ENCODE peak calls at places on chromosomes 3 and 15, in six cellular contexts. B is transverse colon, A is GM23338, X is GM12892, H is Panc1, K is endothelial cell of umbilical vein. S is an unnamed sample.

GRCh38 chr3:65778966-65779365 is 259.8 kb downstream of the MAGI1 start:
- DNase-seq in A (no peak), K (no peak), X (no peak), B (no peak), H (no peak), S (no peak)

GRCh38 chr3:27509376-27509775 is 25.2 kb upstream of the SLC4A7 start:
- DNase-seq in K (no peak), A (no peak), B (no peak), X (no peak), H (no peak), S (no peak)

GRCh38 chr3:196694202-196694638 is 17.8 kb downstream of the CEP19 start:
- DNase-seq in K (no peak), B (no peak), X (no peak), H (no peak), A (no peak), S (no peak)

GRCh38 chr3:171984883-171985282 is 54.5 kb upstream of the FNDC3B start:
- DNase-seq in H (no peak), K (no peak), X (no peak), B (no peak), A (no peak), S (no peak)

GRCh38 chr3:18246336-18247060 is 178.6 kb downstream of the SATB1 start:
- DNase-seq in B (no peak), A (no peak), X (no peak), K (no peak), H (no peak), S (no peak)

GRCh38 chr15:85296615-85297402 is 83.6 kb upstream of the AKAP13 start:
- DNase-seq in K (peak; percentile 85), H (peak; percentile 85), X (peak; percentile 48), A (peak; percentile 72), B (peak; percentile 78), S (peak; percentile 69)

GRCh38 chr3:160060409-160061027 is 71.9 kb downstream of the IL12A start:
- DNase-seq in B (no peak), H (no peak), X (no peak), A (no peak), K (no peak), S (no peak)

GRCh38 chr3:43198791-43199644 is 87.3 kb upstream of the SNRK start:
- DNase-seq in X (no peak), A (no peak), H (no peak), B (no peak), K (peak; percentile 61), S (no peak)

GRCh38 chr3:32780735-32781210 is 37.0 kb upstream of the TRIM71 start:
- DNase-seq in A (peak; percentile 99), X (peak; percentile 21), B (peak; percentile 41), H (no peak), K (no peak), S (peak; percentile 50)

GRCh38 chr3:3368336-3368735 is 188.8 kb upstream of the CRBN start:
- DNase-seq in A (no peak), H (no peak), B (no peak), K (no peak), X (no peak), S (no peak)

GRCh38 chr15:76336254-76337046 is at the start of gene ISL2:
- DNase-seq in A (peak; percentile 97), X (peak; percentile 89), K (peak; percentile 60), B (peak; percentile 85), H (no peak), S (peak; percentile 67)

GRCh38 chr3:111794701-111795100 is 64.4 kb upstream of the PHLDB2 start:
- DNase-seq in X (no peak), K (no peak), H (no peak), A (no peak), B (no peak), S (no peak)

GRCh38 chr15:33089878-33090757 is 104.4 kb downstream of the FMN1 start:
- DNase-seq in K (no peak), X (no peak), H (no peak), B (peak; percentile 48), A (no peak), S (no peak)

GRCh38 chr3:105067361-105067760 is 299.3 kb upstream of the ALCAM start:
- DNase-seq in H (no peak), K (no peak), B (no peak), X (no peak), A (no peak), S (no peak)

GRCh38 chr3:160676547-160677303 is at the start of gene ARL14:
- DNase-seq in X (no peak), A (no peak), H (peak; percentile 85), B (peak; percentile 48), K (peak; percentile 60), S (peak; percentile 39)

GRCh38 chr3:12638105-12638504 is 25.8 kb downstream of the RAF1 start:
- DNase-seq in B (no peak), X (no peak), K (no peak), H (no peak), A (no peak), S (no peak)

DNA sequence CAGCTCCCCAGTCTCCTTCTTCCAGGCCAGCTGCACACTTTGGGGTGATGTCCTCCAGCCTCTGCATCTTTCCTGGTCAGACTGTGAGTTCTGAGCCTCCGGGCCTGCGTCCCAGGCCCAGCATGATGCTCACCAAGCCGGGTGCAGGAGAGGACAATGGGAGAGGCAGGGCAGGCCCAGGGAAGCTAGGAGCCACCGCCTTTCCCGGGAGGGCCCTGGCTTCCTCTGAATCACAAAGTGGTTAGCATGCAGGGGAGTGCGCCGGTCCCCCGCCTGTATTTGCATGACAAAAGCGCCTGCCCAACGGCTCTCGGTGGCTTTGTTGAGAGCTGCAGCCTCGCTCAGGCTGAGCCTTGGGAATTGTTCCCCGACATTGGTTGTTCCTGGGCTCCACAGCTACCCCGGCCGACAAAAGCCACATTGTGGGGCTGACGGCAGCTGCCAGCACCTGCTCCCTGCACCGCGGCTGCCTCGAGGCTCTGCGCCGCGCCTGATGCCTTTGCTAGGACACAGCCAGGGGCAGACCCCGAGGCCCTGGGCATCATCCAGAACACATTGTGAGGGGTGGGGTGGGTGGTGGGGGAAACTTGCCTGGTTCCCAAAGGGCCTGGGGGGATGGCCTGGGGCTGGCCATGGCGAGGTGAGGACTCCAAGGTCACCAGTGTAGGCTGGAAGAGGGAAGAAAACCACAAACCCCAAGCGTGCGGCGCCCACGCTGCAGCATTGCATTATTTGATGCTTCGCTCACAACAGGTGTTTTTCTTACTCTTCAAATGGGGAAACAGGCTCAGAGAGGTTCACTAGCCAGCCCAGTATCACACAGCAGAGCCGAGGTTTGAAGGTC is 20.0 kb upstream of the KLF13 start:
- DNase-seq in X (no peak), H (no peak), K (no peak), B (no peak), A (peak; percentile 98), S (peak; percentile 74)
- TF ChIP-seq POLR2AphosphoS5 in X (no peak), H (no peak), K (no peak), B (no peak), A (no peak), S (no peak)

DNA sequence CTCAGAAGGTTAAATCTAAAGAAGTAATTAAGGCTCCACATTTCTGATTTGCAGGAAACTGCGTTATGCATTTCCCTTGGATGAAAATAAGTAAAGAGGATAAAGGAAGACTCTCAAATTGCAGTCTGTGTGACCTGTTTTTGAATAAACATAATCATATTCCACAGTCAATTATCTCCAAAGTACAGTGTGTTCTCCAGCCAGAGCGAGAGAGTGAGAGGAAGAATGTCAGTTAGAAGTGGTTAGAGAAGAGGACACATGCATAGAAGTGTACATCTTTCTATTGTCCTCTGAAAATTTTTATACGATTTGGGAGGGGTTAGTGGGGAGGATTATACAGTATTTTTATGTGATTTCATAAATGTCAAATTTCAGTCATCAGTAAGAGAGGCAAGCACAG is 487.1 kb downstream of the LPP start:
- DNase-seq in B (no peak), K (no peak), X (no peak), H (no peak), A (no peak), S (no peak)
- TF ChIP-seq POLR2AphosphoS5 in B (no peak), K (no peak), X (no peak), H (no peak), A (no peak), S (no peak)

DNA sequence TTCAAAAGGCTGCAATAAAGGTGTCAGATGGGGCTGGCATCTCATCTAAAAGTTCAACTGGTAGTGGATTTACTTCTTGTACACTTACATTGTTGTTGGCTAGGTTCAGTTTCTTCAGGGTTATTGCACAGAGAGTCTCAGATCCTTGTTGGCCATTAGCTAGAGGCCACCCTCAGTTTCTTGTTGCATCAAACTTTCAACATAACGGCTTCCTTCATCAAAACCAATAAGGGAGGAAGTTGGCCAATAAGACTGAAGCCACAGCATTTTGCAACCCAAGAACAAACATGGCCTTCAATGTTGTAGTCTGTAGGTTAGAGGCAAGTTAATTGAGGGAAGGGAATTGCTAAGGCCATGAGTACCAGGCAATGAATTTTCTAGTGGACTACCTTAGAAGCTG is 218.0 kb downstream of the ZBBX start:
- DNase-seq in K (no peak), H (no peak), X (no peak), B (no peak), A (no peak), S (no peak)
- TF ChIP-seq POLR2AphosphoS5 in K (no peak), H (no peak), X (no peak), B (no peak), A (no peak), S (no peak)

DNA sequence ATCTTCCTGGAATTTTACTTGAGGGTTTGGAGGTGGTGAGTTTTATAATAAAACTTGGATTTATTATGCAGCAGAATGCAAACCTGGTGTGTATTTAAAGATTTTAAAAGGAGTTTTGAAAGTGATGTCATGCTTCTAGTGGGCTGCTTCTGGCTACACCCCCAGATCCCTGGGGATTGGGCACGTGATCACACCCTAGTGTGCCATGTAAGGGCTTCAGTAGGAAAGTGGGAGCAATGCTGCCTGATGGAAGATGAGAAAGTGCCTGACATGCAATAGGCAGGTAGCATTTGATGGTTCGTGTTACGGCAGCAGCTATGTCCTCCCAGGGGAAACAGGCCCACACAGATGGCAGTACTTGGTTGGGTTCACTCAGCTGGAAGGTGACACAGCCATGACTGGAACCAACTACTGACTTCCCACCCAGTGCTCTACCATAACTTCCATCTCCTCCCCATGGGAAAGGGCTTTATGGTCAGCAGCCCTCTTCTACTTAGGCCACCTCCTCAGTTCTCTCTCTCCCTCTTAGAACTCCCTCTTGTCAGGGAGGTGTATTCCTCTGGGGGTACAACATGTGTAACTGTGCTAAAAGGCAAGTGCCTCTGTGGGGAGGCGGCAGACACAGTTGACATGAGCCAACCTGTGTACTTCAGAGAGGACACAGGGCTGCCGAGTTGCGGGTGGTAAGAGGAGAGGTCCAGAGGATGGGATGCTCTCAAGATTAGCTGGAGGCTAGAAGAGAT is 5.6 kb downstream of the ITPKA start:
- DNase-seq in B (no peak), X (no peak), K (no peak), H (no peak), A (no peak), S (no peak)
- TF ChIP-seq POLR2AphosphoS5 in B (no peak), X (no peak), K (no peak), H (no peak), A (no peak), S (no peak)

GRCh38 chr15:40534371-40534770 is 30.5 kb downstream of the CCDC32 start:
- DNase-seq in X (no peak), A (no peak), B (no peak), K (no peak), H (no peak), S (no peak)
- TF ChIP-seq POLR2AphosphoS5 in X (no peak), A (no peak), B (no peak), K (no peak), H (no peak), S (no peak)

S was measured in stomach.